ENCODE peak calls at places on chromosomes 1 and 21, in nine cellular contexts. B is lower lobe of right lung, L is cardiac muscle cell, H is HCEC 1CT, S is nucleus accumbens, Y is M059J, R is AG04450, E is NCI-H1694 treated with DMSO at 0.1 percent for 48 hours, G is fibroblast of mammary gland. C is an unnamed sample.

GRCh38 chr1:18175530-18176377 is 68.2 kb downstream of the IGSF21 start:
- DNase-seq in B (no peak), L (no peak), H (no peak), S (no peak), Y (no peak), R (no peak), E (peak; percentile 37), G (no peak), C (no peak)

GRCh38 chr1:7554343-7555270 is 216.5 kb upstream of the VAMP3 start:
- DNase-seq in B (no peak), L (no peak), H (no peak), S (no peak), Y (peak; percentile 20), R (no peak), E (no peak), G (no peak), C (peak; percentile 22)

GRCh38 chr1:17186216-17186894 is 18.6 kb upstream of the PADI1 start:
- DNase-seq in B (no peak), L (no peak), H (no peak), S (no peak), Y (no peak), R (no peak), E (no peak), G (no peak), C (no peak)

GRCh38 chr1:32186077-32186476 is 6.6 kb downstream of the TXLNA start:
- DNase-seq in B (no peak), L (no peak), H (no peak), S (no peak), Y (no peak), R (no peak), E (no peak), G (no peak), C (no peak)

GRCh38 chr1:204405988-204406387 is 5.6 kb downstream of the PPP1R15B start:
- DNase-seq in B (no peak), L (no peak), H (no peak), S (no peak), Y (no peak), R (no peak), E (no peak), G (no peak), C (no peak)

GRCh38 chr1:225426395-225427248 is 1.2 kb downstream of the LBR start:
- DNase-seq in B (peak; percentile 67), L (peak; percentile 69), H (peak; percentile 26), S (no peak), Y (peak; percentile 51), R (no peak), E (no peak), G (peak; percentile 42), C (peak; percentile 25)

GRCh38 chr1:166164995-166165660 is 1.7 kb downstream of the FAM78B start:
- DNase-seq in B (peak; percentile 51), L (peak; percentile 88), H (no peak), S (no peak), Y (peak; percentile 15), R (no peak), E (peak; percentile 8), G (peak; percentile 48), C (peak; percentile 44)

GRCh38 chr1:240495652-240496051 is 116.3 kb downstream of the GREM2 start:
- DNase-seq in B (no peak), L (no peak), H (no peak), S (no peak), Y (no peak), R (no peak), E (no peak), G (no peak), C (no peak)

GRCh38 chr1:46611691-46612221 is 4.9 kb downstream of the MOB3C start:
- DNase-seq in B (no peak), L (no peak), H (no peak), S (no peak), Y (peak; percentile 94), R (no peak), E (no peak), G (no peak), C (peak; percentile 43)

GRCh38 chr1:198716051-198716450 is 77.2 kb downstream of the PTPRC start:
- DNase-seq in B (no peak), L (no peak), H (no peak), S (no peak), Y (no peak), R (no peak), E (no peak), G (no peak), C (no peak)

GRCh38 chr1:29197590-29197924 is 15.9 kb upstream of the SRSF4 start:
- DNase-seq in B (no peak), L (peak; percentile 87), H (peak; percentile 48), S (no peak), Y (peak; percentile 59), R (no peak), E (peak; percentile 2), G (peak; percentile 53), C (peak; percentile 44)

GRCh38 chr1:35615440-35615839 is 25.9 kb downstream of the PSMB2 start:
- DNase-seq in B (no peak), L (no peak), H (no peak), S (no peak), Y (no peak), R (no peak), E (no peak), G (no peak), C (no peak)

GRCh38 chr1:83626603-83627002 is 372.3 kb downstream of the TTLL7 start:
- DNase-seq in B (no peak), L (peak; percentile 7), H (no peak), S (no peak), Y (peak; percentile 18), R (no peak), E (no peak), G (no peak), C (no peak)

GRCh38 chr1:206651958-206652890 is 16.9 kb downstream of the DYRK3 start:
- DNase-seq in B (no peak), L (no peak), H (no peak), S (no peak), Y (peak; percentile 55), R (no peak), E (no peak), G (no peak), C (no peak)

GRCh38 chr21:42057861-42058437 is 13.2 kb upstream of the UMODL1 start:
- DNase-seq in B (no peak), L (peak; percentile 26), H (no peak), S (no peak), Y (no peak), R (no peak), E (no peak), G (no peak), C (no peak)

GRCh38 chr1:172394167-172394751 is 26.2 kb upstream of the C1orf105 start:
- DNase-seq in B (no peak), L (no peak), H (no peak), S (no peak), Y (peak; percentile 58), R (no peak), E (no peak), G (no peak), C (peak; percentile 15)